ENCODE peak calls at places on chromosomes 12 and 14, in six cellular contexts. C is epithelial cell of esophagus, Z is lower leg skin, Y is dorsolateral prefrontal cortex, X is neural progenitor cell, M is pancreas. Q is an unnamed sample.

GRCh38 chr12:90058721-90059120 is 350.1 kb upstream of the ATP2B1 start:
- DNase-seq in X (no peak), Z (no peak), C (peak), M (no peak), Y (no peak), Q (no peak)

GRCh38 chr14:97456958-97457357 is 659.8 kb downstream of the VRK1 start:
- DNase-seq in X (no peak), C (no peak), Y (no peak), M (no peak), Z (no peak), Q (peak)

GRCh38 chr14:90566481-90566880 is 169.7 kb downstream of the CALM1 start:
- DNase-seq in Y (no peak), X (no peak), M (no peak), Z (no peak), C (no peak), Q (no peak)

GRCh38 chr12:124930576-124930975 is 16.1 kb upstream of the UBC start:
- DNase-seq in Y (no peak), M (no peak), Z (no peak), C (no peak), X (no peak), Q (no peak)

GRCh38 chr12:120276734-120277133 is 11.2 kb upstream of the PXN start:
- DNase-seq in Z (no peak), Y (no peak), C (peak), X (no peak), M (no peak), Q (no peak)

GRCh38 chr12:65505321-65506121 is 227.0 kb downstream of the MSRB3 start:
- DNase-seq in Z (no peak), C (no peak), X (peak), Y (no peak), M (no peak), Q (no peak)

GRCh38 chr12:92034083-92034482 is 111.6 kb downstream of the BTG1 start:
- DNase-seq in C (peak), Z (no peak), Y (no peak), M (peak), X (no peak), Q (no peak)

GRCh38 chr14:104665663-104666522 is 23.5 kb upstream of the INF2 start:
- DNase-seq in Z (no peak), X (peak), C (peak), M (peak), Y (peak), Q (no peak)

GRCh38 chr14:72543325-72543724 is 350.6 kb downstream of the DPF3 start:
- DNase-seq in Z (no peak), Y (no peak), C (no peak), X (no peak), M (no peak), Q (no peak)

GRCh38 chr14:22977684-22978486 is 4.5 kb downstream of the AJUBA start:
- DNase-seq in Y (peak), X (peak), M (peak), Z (peak), C (peak), Q (no peak)

GRCh38 chr14:67881225-67881624 is 61.6 kb downstream of the RAD51B start:
- DNase-seq in X (no peak), Z (no peak), C (no peak), Y (no peak), M (no peak), Q (peak)

GRCh38 chr12:95882080-95882479 is 23.3 kb downstream of the SNRPF start:
- DNase-seq in X (no peak), M (no peak), C (no peak), Y (no peak), Z (no peak), Q (no peak)

GRCh38 chr12:58496411-58496810 is 423.9 kb downstream of the LRIG3 start:
- DNase-seq in C (peak), Y (no peak), M (no peak), Z (no peak), X (no peak), Q (no peak)

GRCh38 chr12:1302471-1302870 is 291.9 kb downstream of the FBXL14 start:
- DNase-seq in C (no peak), X (no peak), M (no peak), Y (no peak), Z (no peak), Q (no peak)

DNA sequence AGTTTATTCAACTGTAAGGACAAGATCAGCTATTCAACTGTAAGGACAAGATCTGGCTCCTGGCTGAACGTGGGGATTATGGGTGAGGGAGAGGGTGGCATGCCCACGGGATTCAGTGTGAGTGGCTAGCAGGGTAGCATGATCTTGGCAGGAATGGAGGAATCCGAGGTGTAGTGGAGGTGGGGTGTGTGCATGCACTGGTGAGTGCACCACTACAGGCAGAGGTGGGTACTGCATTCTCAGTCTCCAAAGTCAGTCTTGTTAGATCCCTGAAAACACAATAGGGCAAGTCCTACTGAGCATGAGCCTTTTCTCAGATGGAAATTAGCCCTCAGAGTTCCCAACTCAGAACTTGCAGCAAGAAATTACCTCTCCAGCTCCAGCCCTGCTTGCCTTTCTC is 32.2 kb upstream of the DCD start:
- DNase-seq in Y (no peak), M (peak), Z (no peak), X (peak), C (peak), Q (peak)
- TF ChIP-seq CTCF in Y (peak), M (no peak), Z (no peak), X (peak), C (peak), Q (peak)

DNA sequence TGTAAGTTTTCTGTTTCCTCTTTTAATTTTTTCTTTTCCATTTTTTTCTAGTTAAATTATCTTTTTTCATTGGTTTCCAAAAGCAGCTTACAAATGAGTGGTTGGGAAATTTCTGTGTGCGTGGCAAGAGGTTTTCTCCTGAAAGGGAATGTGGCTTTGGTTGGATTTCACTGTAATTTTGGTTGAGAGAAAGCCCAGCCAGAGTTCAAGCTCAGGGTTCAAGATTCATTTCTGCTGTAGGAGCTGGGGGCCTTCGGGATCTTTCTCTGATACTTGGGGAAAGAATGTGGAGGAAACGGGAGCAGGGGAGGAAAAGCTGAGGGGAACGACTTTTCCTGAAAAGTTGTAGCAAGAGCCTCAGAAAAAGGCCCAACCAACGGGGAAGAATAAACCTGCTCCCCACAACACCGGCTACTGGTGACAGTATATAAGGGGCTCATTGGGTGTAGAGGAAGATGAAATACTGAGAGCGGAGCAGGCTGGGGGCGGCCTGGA is 1.8 kb downstream of the HOXC10 start:
- DNase-seq in Y (no peak), X (no peak), M (no peak), C (no peak), Z (no peak), Q (no peak)
- H3K4me3 ChIP-seq in Y (no peak), X (no peak), M (no peak), C (no peak), Z (no peak), Q (no peak)

GRCh38 chr12:13603951-13604350 is 377.5 kb downstream of the GRIN2B start:
- DNase-seq in Y (no peak), Z (no peak), C (no peak), X (no peak), M (no peak), Q (no peak)

GRCh38 chr12:13613297-13613696 is 368.1 kb downstream of the GRIN2B start:
- DNase-seq in X (no peak), Y (no peak), Z (no peak), C (no peak), M (no peak), Q (no peak)

GRCh38 chr12:13606290-13606689 is 375.1 kb downstream of the GRIN2B start:
- DNase-seq in X (peak), Z (no peak), C (no peak), Y (no peak), M (no peak), Q (no peak)

GRCh38 chr12:13610280-13610679 is 371.1 kb downstream of the GRIN2B start:
- DNase-seq in X (no peak), Z (no peak), Y (no peak), C (no peak), M (no peak), Q (no peak)

DNA sequence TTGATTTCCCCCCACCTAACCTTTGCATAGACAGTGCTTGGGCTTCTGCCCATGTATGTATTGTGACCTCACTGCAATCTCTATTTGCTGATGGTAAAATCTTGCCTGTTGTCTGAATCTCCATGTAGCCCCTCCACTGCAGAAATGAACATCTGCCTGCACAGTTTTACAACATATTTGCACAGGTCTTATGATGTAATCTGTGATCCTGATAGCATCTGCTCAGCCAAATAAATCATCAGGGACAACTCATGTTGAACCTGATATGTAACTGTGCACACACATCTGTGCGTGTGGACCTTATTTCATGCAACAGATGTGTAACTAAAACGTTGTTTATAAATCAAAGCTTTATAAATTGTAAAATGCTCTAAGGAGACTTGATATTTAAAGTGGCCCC is 371.5 kb downstream of the GRIN2B start:
- DNase-seq in Z (no peak), X (no peak), C (no peak), Y (no peak), M (no peak), Q (no peak)
- TF ChIP-seq CTCF in Z (no peak), X (no peak), C (no peak), Y (no peak), M (no peak), Q (no peak)

DNA sequence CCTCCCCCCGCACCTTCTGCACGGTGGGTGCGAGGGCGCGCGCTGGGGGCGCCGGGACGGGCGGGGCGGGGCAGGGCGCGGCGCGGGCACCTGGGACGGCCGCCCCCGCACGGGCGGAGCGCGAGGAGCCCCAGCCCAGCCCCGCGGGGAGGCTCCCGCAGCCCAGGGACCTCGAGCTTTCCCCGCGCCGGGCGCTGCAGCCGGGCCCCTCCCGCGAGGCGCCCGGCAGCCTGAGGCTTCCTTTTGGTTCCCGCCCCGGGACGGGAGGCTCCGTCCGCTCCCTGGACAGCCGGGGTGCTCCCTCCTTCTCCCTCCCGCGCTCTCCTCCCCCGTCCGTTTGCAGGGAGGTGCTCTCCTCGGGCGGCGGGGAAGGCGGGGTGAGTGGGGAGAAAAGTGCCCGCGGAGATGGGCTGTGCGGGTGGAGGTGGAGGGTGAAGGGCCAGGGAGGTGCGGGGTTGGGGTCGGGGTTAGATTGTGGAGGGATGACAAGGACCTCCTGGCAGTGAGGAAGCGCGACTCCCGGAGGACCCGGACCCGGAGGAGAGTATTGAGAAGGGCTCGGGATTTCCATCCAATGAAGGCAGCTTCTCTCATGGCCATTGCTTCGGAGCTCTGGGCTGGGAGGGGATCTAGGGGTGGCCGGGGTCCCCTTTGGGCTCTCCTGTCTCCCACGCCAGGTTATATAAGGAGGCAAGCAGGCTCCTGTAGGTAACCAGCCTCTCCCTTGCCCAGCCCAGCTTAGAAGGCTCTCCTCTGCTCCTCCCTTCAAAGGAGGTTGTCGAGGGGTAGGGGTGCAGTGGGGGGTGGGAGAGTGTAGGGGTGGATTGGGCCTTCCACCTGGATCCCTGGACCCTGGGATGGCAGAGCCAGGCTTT is 645 bp downstream of the JDP2 start:
- DNase-seq in X (no peak), M (peak), C (peak), Z (no peak), Y (no peak), Q (peak)
- H3K4me3 ChIP-seq in X (peak), M (peak), C (peak), Z (peak), Y (peak), Q (peak)

DNA sequence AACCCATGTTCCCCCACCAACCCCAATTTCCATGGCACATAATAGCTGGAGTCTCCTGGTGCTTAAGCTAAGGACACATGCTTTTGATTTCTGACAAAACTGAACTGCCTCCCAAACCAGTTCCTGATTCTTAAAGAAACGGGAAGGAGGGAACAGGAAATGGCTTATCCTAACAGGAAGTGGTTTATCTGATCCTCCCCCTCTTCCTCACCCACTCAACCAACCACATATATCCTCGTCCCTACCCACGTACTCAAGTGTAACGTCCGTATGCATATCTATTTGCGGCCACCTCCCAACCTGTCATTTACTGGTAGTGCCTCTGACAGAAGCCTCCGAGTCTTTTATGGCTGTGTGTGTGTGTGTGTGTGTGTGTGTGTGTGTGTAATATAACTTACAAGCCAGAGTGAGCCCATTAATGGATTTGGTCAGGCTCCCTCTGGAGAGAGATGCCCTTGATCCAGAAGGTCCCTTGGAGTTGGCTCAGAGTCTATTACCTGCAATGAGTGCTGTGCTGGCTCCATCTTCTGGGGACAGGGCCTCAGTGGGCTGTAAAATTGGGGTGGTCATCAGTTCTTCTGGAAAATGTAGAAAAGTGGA is 7.7 kb downstream of the DAZAP2 start:
- DNase-seq in M (no peak), Z (no peak), C (no peak), Y (no peak), X (no peak), Q (peak)
- TF ChIP-seq CTCF in M (no peak), Z (no peak), C (no peak), Y (no peak), X (no peak), Q (no peak)

GRCh38 chr12:116525418-116526001 is 33.7 kb upstream of the MAP1LC3B2 start:
- DNase-seq in X (no peak), C (peak), Y (no peak), Z (peak), M (peak), Q (no peak)
- H3K4me3 ChIP-seq in X (no peak), C (no peak), Y (no peak), Z (no peak), M (no peak), Q (no peak)

GRCh38 chr14:54981698-54982097 is 45.2 kb downstream of the WDHD1 start:
- DNase-seq in M (no peak), Z (no peak), Y (no peak), C (no peak), X (no peak), Q (no peak)
- TF ChIP-seq CTCF in M (no peak), Z (no peak), Y (peak), C (no peak), X (peak), Q (no peak)